ENCODE peak calls at places on chromosomes 16 and 17, in eight cellular contexts. M is SK-N-SH; K is SJSA1; V is ACHN; S is stimulated activated CD8-positive, alpha-beta memory T cell treated with anti-CD3 and anti-CD28 coated beads, Interleukin-15, amount 100 ng/mL, for 1 hour; X is activated naive CD8-positive, alpha-beta T cell treated with anti-CD3 and anti-CD28 coated beads, Interleukin-2, amount 10 ng/mL, durations not matched to agents 7 days and 5 days; N is GM23338; J is tibial artery. Y is an unnamed sample.

GRCh38 chr17:73340093-73340596 is 28.3 kb upstream of the CDC42EP4 start:
- DNase-seq in M (no peak), K (peak; percentile 93), V (peak; percentile 92), S (no peak), X (no peak), N (no peak), J (peak; percentile 67), Y (peak; percentile 93)

GRCh38 chr17:80585880-80586279 is 41.2 kb downstream of the RPTOR start:
- DNase-seq in M (peak; percentile 72), K (no peak), V (no peak), S (no peak), X (peak; percentile 17), N (no peak), J (no peak), Y (no peak)

GRCh38 chr16:88376835-88377726 is 5.7 kb upstream of the ZNF469 start:
- DNase-seq in M (peak; percentile 59), K (no peak), V (no peak), S (no peak), X (no peak), N (no peak), J (no peak), Y (no peak)

GRCh38 chr16:88377961-88378360 is 4.8 kb upstream of the ZNF469 start:
- DNase-seq in M (no peak), K (no peak), V (no peak), S (no peak), X (no peak), N (no peak), J (no peak), Y (no peak)

GRCh38 chr17:61363601-61364462 is 35.8 kb upstream of the TBX2 start:
- DNase-seq in M (no peak), K (no peak), V (no peak), S (no peak), X (no peak), N (no peak), J (no peak), Y (no peak)

GRCh38 chr16:48113471-48113870 is 42.3 kb downstream of the ABCC12 start:
- DNase-seq in M (peak; percentile 33), K (no peak), V (peak; percentile 25), S (no peak), X (no peak), N (peak; percentile 51), J (no peak), Y (peak; percentile 9)

GRCh38 chr17:75313941-75314550 is 24.8 kb upstream of the SLC25A19 start:
- DNase-seq in M (no peak), K (no peak), V (no peak), S (no peak), X (no peak), N (no peak), J (no peak), Y (no peak)

GRCh38 chr17:60158751-60159478 is 9.1 kb downstream of the CA4 start:
- DNase-seq in M (peak; percentile 41), K (no peak), V (no peak), S (no peak), X (no peak), N (peak; percentile 74), J (no peak), Y (no peak)

GRCh38 chr17:77420476-77420803 is 279.7 kb downstream of the SEC14L1 start:
- DNase-seq in M (peak; percentile 51), K (no peak), V (no peak), S (no peak), X (no peak), N (no peak), J (no peak), Y (no peak)

GRCh38 chr17:4986403-4986802 is 1.1 kb downstream of the CAMTA2 start:
- DNase-seq in M (no peak), K (peak; percentile 25), V (no peak), S (no peak), X (no peak), N (peak; percentile 18), J (no peak), Y (peak; percentile 21)

GRCh38 chr17:57077000-57077399 is 8.0 kb upstream of the AKAP1 start:
- DNase-seq in M (no peak), K (no peak), V (no peak), S (no peak), X (no peak), N (no peak), J (no peak), Y (no peak)

Y was measured in SW480.